ENCODE peak calls at places on chromosomes 2 and 18, in eight cellular contexts. One of them, this sample, is unnamed.

GRCh38 chr2:55119711-55120487 is 69.6 kb upstream of the RTN4 start:
- DNase-seq in GM23338: no peak
- DNase-seq in K562: no peak
- DNase-seq in hepatocyte: no peak
- DNase-seq in PC-9: no peak
- DNase-seq in PC-3: no peak
- DNase-seq in fibroblast of lung: peak; percentile 58
- DNase-seq in neural progenitor cell: no peak
- DNase-seq in this sample: no peak

GRCh38 chr2:1830936-1831616 is 86.8 kb upstream of the PXDN start:
- DNase-seq in fibroblast of lung: no peak
- DNase-seq in GM23338: no peak
- DNase-seq in PC-9: no peak
- DNase-seq in PC-3: no peak
- DNase-seq in K562: no peak
- DNase-seq in hepatocyte: peak; percentile 37
- DNase-seq in neural progenitor cell: no peak
- DNase-seq in this sample: no peak

GRCh38 chr2:187920511-187920910 is 366.3 kb upstream of the TFPI start:
- DNase-seq in GM23338: no peak
- DNase-seq in PC-9: no peak
- DNase-seq in K562: no peak
- DNase-seq in neural progenitor cell: no peak
- DNase-seq in fibroblast of lung: no peak
- DNase-seq in hepatocyte: no peak
- DNase-seq in PC-3: no peak
- DNase-seq in this sample: no peak

GRCh38 chr2:54569745-54570296 is 113.7 kb downstream of the SPTBN1 start:
- DNase-seq in PC-3: peak; percentile 48
- DNase-seq in fibroblast of lung: no peak
- DNase-seq in neural progenitor cell: peak; percentile 63
- DNase-seq in hepatocyte: no peak
- DNase-seq in K562: peak; percentile 66
- DNase-seq in GM23338: no peak
- DNase-seq in PC-9: no peak
- DNase-seq in this sample: no peak

GRCh38 chr2:42030196-42030759 is 17.5 kb upstream of the PKDCC start:
- DNase-seq in neural progenitor cell: peak; percentile 93
- DNase-seq in fibroblast of lung: no peak
- DNase-seq in K562: no peak
- DNase-seq in PC-3: no peak
- DNase-seq in GM23338: peak; percentile 81
- DNase-seq in hepatocyte: no peak
- DNase-seq in PC-9: no peak
- DNase-seq in this sample: no peak

GRCh38 chr2:34892766-34893165 is 1293.7 kb upstream of the FAM98A start:
- DNase-seq in GM23338: no peak
- DNase-seq in neural progenitor cell: no peak
- DNase-seq in K562: no peak
- DNase-seq in PC-9: no peak
- DNase-seq in fibroblast of lung: no peak
- DNase-seq in hepatocyte: no peak
- DNase-seq in PC-3: no peak
- DNase-seq in this sample: no peak

GRCh38 chr2:238137885-238138284 is 583 bp upstream of the KLHL30 start:
- DNase-seq in fibroblast of lung: no peak
- DNase-seq in GM23338: no peak
- DNase-seq in PC-3: no peak
- DNase-seq in K562: no peak
- DNase-seq in neural progenitor cell: no peak
- DNase-seq in PC-9: no peak
- DNase-seq in hepatocyte: no peak
- DNase-seq in this sample: no peak

GRCh38 chr18:23270999-23271680 is 135.9 kb downstream of the CABLES1 start:
- DNase-seq in PC-3: no peak
- DNase-seq in hepatocyte: no peak
- DNase-seq in K562: no peak
- DNase-seq in neural progenitor cell: no peak
- DNase-seq in GM23338: no peak
- DNase-seq in PC-9: no peak
- DNase-seq in fibroblast of lung: no peak
- DNase-seq in this sample: no peak

GRCh38 chr2:133755515-133756311 is 187.4 kb upstream of the NCKAP5 start:
- DNase-seq in neural progenitor cell: peak; percentile 30
- DNase-seq in fibroblast of lung: peak; percentile 99
- DNase-seq in PC-9: no peak
- DNase-seq in K562: no peak
- DNase-seq in hepatocyte: peak; percentile 38
- DNase-seq in GM23338: no peak
- DNase-seq in PC-3: no peak
- DNase-seq in this sample: no peak

GRCh38 chr2:176692518-176692917 is 423.3 kb downstream of the MTX2 start:
- DNase-seq in hepatocyte: no peak
- DNase-seq in fibroblast of lung: no peak
- DNase-seq in K562: no peak
- DNase-seq in PC-3: no peak
- DNase-seq in neural progenitor cell: no peak
- DNase-seq in PC-9: no peak
- DNase-seq in GM23338: no peak
- DNase-seq in this sample: no peak

GRCh38 chr2:144467479-144468210 is 52.3 kb downstream of the ZEB2 start:
- DNase-seq in hepatocyte: no peak
- DNase-seq in GM23338: no peak
- DNase-seq in fibroblast of lung: no peak
- DNase-seq in neural progenitor cell: peak; percentile 51
- DNase-seq in PC-9: no peak
- DNase-seq in PC-3: no peak
- DNase-seq in K562: no peak
- DNase-seq in this sample: no peak

GRCh38 chr2:25197336-25198208 is 29.2 kb upstream of the POMC start:
- DNase-seq in PC-3: no peak
- DNase-seq in PC-9: no peak
- DNase-seq in K562: no peak
- DNase-seq in fibroblast of lung: no peak
- DNase-seq in neural progenitor cell: no peak
- DNase-seq in GM23338: peak; percentile 39
- DNase-seq in hepatocyte: peak; percentile 26
- DNase-seq in this sample: no peak

GRCh38 chr18:36188912-36189311 is 1.6 kb downstream of the MOCOS start:
- DNase-seq in hepatocyte: no peak
- DNase-seq in PC-9: no peak
- DNase-seq in neural progenitor cell: peak; percentile 31
- DNase-seq in K562: peak; percentile 31
- DNase-seq in PC-3: no peak
- DNase-seq in GM23338: peak; percentile 41
- DNase-seq in fibroblast of lung: no peak
- DNase-seq in this sample: no peak

GRCh38 chr18:31206787-31207381 is 44.2 kb upstream of the DSC1 start:
- DNase-seq in K562: peak; percentile 79
- DNase-seq in PC-3: peak; percentile 85
- DNase-seq in GM23338: peak; percentile 57
- DNase-seq in PC-9: peak; percentile 78
- DNase-seq in fibroblast of lung: peak; percentile 22
- DNase-seq in hepatocyte: peak; percentile 82
- DNase-seq in neural progenitor cell: peak; percentile 33
- DNase-seq in this sample: peak; percentile 77

GRCh38 chr2:46335404-46335965 is 38.3 kb downstream of the EPAS1 start:
- DNase-seq in K562: no peak
- DNase-seq in neural progenitor cell: peak; percentile 57
- DNase-seq in fibroblast of lung: peak; percentile 88
- DNase-seq in PC-3: no peak
- DNase-seq in hepatocyte: peak; percentile 55
- DNase-seq in GM23338: peak; percentile 69
- DNase-seq in PC-9: no peak
- DNase-seq in this sample: no peak

GRCh38 chr2:80464275-80464674 is 159.7 kb upstream of the LRRTM1 start:
- DNase-seq in neural progenitor cell: no peak
- DNase-seq in fibroblast of lung: no peak
- DNase-seq in PC-3: no peak
- DNase-seq in PC-9: no peak
- DNase-seq in hepatocyte: no peak
- DNase-seq in K562: no peak
- DNase-seq in GM23338: no peak
- DNase-seq in this sample: no peak

GRCh38 chr2:75211371-75211770 is 12.1 kb upstream of the TACR1 start:
- DNase-seq in K562: no peak
- DNase-seq in GM23338: no peak
- DNase-seq in PC-3: no peak
- DNase-seq in PC-9: no peak
- DNase-seq in neural progenitor cell: no peak
- DNase-seq in hepatocyte: no peak
- DNase-seq in fibroblast of lung: no peak
- DNase-seq in this sample: no peak

GRCh38 chr2:75204833-75205232 is 5.5 kb upstream of the TACR1 start:
- DNase-seq in GM23338: no peak
- DNase-seq in PC-9: no peak
- DNase-seq in neural progenitor cell: no peak
- DNase-seq in K562: no peak
- DNase-seq in PC-3: no peak
- DNase-seq in fibroblast of lung: no peak
- DNase-seq in hepatocyte: no peak
- DNase-seq in this sample: no peak

GRCh38 chr2:75208738-75209137 is 9.4 kb upstream of the TACR1 start:
- DNase-seq in neural progenitor cell: no peak
- DNase-seq in fibroblast of lung: no peak
- DNase-seq in GM23338: no peak
- DNase-seq in K562: no peak
- DNase-seq in PC-9: peak; percentile 44
- DNase-seq in PC-3: peak; percentile 14
- DNase-seq in hepatocyte: no peak
- DNase-seq in this sample: no peak

DNA sequence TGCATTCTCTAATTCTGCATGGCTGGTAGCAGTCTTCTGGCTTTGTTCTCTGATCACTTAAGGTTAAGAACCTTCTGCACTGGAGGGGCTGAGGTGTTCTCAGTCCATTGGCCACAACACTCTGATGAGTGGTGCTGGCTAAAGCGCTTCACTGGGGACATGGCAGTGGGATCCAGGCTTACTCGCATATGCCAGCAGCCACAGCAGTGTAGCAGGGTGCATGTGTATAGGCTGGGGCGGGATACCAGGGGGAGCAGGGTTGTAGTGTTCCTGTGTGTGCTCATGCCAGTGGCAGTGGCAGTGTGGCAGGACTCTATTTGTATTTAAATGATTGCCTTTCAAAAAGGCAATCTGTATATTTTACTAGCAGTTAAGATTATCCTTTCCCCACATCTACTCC is 11.1 kb upstream of the TACR1 start:
- DNase-seq in PC-9: no peak
- DNase-seq in PC-3: no peak
- DNase-seq in fibroblast of lung: no peak
- DNase-seq in GM23338: no peak
- DNase-seq in hepatocyte: no peak
- DNase-seq in K562: no peak
- DNase-seq in neural progenitor cell: no peak
- DNase-seq in this sample: no peak
- TF ChIP-seq CTCF in PC-9: no peak
- TF ChIP-seq CTCF in PC-3: no peak
- TF ChIP-seq CTCF in fibroblast of lung: no peak
- TF ChIP-seq CTCF in GM23338: no peak
- TF ChIP-seq CTCF in hepatocyte: no peak
- TF ChIP-seq CTCF in K562: no peak
- TF ChIP-seq CTCF in neural progenitor cell: no peak
- TF ChIP-seq CTCF in this sample: no peak

GRCh38 chr2:66431840-66432511 is 2.9 kb upstream of the MEIS1 start:
- DNase-seq in K562: no peak
- DNase-seq in PC-9: no peak
- DNase-seq in hepatocyte: peak; percentile 40
- DNase-seq in PC-3: no peak
- DNase-seq in GM23338: peak; percentile 55
- DNase-seq in fibroblast of lung: no peak
- DNase-seq in neural progenitor cell: peak; percentile 46
- DNase-seq in this sample: no peak
- H3K4me3 ChIP-seq in K562: no peak overlapping the region
- H3K4me3 ChIP-seq in PC-9: no peak overlapping the region
- H3K4me3 ChIP-seq in hepatocyte: peak overlapping the region; percentile 7
- H3K4me3 ChIP-seq in PC-3: no peak overlapping the region
- H3K4me3 ChIP-seq in GM23338: peak overlapping the region; percentile 34
- H3K4me3 ChIP-seq in fibroblast of lung: peak overlapping the region; percentile 10
- H3K4me3 ChIP-seq in neural progenitor cell: peak overlapping the region; percentile 61
- H3K4me3 ChIP-seq in this sample: no peak overlapping the region

DNA sequence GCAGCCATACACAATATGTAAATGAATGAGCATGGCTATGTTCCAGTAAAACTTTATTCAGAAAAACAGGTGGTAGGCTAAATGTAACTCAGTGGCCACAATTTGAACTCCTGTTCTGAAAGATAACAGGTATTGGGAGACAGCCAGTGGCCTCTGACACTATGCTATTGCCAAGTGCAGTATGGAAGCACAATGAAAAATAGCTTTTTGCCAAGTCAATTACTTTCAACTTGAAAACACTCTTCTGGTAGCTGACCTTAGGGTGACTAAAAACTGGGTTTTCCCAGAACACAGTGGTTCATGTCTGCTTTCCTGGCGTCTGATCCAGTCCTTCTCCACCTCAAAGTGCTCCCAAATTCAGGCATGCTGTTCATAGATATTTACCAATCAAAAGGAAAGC is 304.8 kb upstream of the SYT4 start:
- DNase-seq in K562: no peak
- DNase-seq in fibroblast of lung: no peak
- DNase-seq in GM23338: no peak
- DNase-seq in hepatocyte: no peak
- DNase-seq in neural progenitor cell: no peak
- DNase-seq in PC-9: no peak
- DNase-seq in PC-3: no peak
- DNase-seq in this sample: no peak
- H3K4me2 ChIP-seq in K562: no peak overlapping the region
- H3K4me2 ChIP-seq in fibroblast of lung: no peak overlapping the region
- H3K4me2 ChIP-seq in GM23338: no peak overlapping the region
- H3K4me2 ChIP-seq in hepatocyte: no peak overlapping the region
- H3K4me2 ChIP-seq in neural progenitor cell: no peak overlapping the region
- H3K4me2 ChIP-seq in PC-9: no peak overlapping the region
- H3K4me2 ChIP-seq in PC-3: no peak overlapping the region
- H3K4me2 ChIP-seq in this sample: no peak overlapping the region

DNA sequence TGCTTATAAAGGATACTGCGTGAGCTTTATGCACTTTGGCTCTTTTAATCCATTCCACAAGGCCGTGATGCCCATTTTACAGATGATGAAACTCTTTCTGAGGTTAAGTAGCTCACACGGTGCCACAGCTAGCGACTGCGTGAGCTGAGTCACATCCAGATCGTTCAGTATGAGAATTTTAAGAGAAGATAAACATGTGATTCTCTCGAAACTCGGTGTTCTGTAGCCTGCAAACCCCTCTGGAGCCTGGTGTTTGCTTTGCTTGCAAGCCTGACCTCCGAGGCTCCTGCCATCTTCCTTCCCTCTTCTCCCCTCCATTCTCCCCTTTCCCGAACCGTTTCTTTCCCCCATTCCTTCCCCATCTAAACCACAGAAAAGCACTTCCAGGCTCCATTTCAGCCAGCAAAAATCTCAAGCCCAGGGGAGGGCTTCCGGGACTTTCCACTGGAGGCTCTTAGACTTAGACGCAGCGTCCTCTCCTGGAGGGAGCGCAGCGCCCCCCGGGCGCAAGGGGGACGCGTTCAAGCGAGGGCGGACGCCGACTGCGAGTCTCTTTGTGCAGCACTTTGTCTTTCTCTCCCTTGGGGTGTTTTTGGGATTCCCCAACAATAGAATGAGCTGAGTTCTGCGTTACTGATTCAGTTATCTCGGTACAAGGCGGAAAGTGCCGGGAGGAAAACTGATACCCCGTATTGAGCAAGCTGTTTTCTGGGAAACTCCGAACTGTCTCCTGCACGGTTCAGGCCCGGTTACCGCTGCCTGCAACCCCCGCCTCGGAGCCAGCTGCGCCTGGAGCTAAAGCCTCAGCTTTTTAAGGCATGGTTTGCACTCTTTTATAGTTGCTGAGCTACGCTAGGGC is 38.0 kb downstream of the CYP1B1 start:
- DNase-seq in fibroblast of lung: peak; percentile 57
- DNase-seq in GM23338: peak; percentile 86
- DNase-seq in neural progenitor cell: peak; percentile 74
- DNase-seq in K562: peak; percentile 9
- DNase-seq in PC-3: no peak
- DNase-seq in PC-9: peak; percentile 19
- DNase-seq in hepatocyte: peak; percentile 21
- DNase-seq in this sample: no peak
- TF ChIP-seq CTCF in fibroblast of lung: peak; percentile 55
- TF ChIP-seq CTCF in GM23338: peak; percentile 67
- TF ChIP-seq CTCF in neural progenitor cell: peak; percentile 44
- TF ChIP-seq CTCF in K562: peak; percentile 51
- TF ChIP-seq CTCF in PC-3: no peak
- TF ChIP-seq CTCF in PC-9: no peak
- TF ChIP-seq CTCF in hepatocyte: peak; percentile 41
- TF ChIP-seq CTCF in this sample: no peak